ENCODE peak calls at places on chromosome 1, in nine cellular contexts. B is transverse colon, U is stomach, O is esophagus muscularis mucosa, G is HepG2, W is tibial nerve, T is GM12878, Y is ovary, Z is suprapubic skin. R is an unnamed sample. For H3K36me3 and H3K9me3, the result is how much of the 10 kb centered on the place peaks cover.

GRCh38 chr1:99956755-99957154 is 13.0 kb upstream of the SLC35A3 start:
- DNase-seq in B (no peak), T (no peak), G (peak), W (no peak), Y (no peak), O (no peak), U (no peak), Z (no peak), R (no peak)

GRCh38 chr1:192489046-192489445 is 86.5 kb upstream of the RGS1 start:
- DNase-seq in O (no peak), U (no peak), Y (no peak), G (no peak), Z (no peak), W (no peak), T (no peak), B (no peak), R (no peak)

GRCh38 chr1:193058529-193059281 is 455 bp downstream of the UCHL5 start:
- DNase-seq in Z (peak), W (no peak), T (peak), B (peak), G (peak), U (peak), Y (peak), O (no peak), R (peak)

GRCh38 chr1:201149400-201149799 is 4.9 kb downstream of the TMEM9 start:
- DNase-seq in U (no peak), Z (peak), O (no peak), Y (no peak), G (peak), W (no peak), T (no peak), B (no peak), R (no peak)

GRCh38 chr1:197321821-197322220 is 53.8 kb downstream of the CRB1 start:
- DNase-seq in O (no peak), G (no peak), T (no peak), Z (no peak), U (no peak), Y (no peak), W (no peak), B (no peak), R (no peak)

GRCh38 chr1:183243190-183244065 is 57.4 kb downstream of the LAMC2 start:
- DNase-seq in O (peak), T (no peak), Z (peak), G (no peak), Y (no peak), U (no peak), B (peak), W (peak), R (peak)

GRCh38 chr1:85580046-85580411 is 532 bp upstream of the CCN1 start:
- DNase-seq in G (peak), B (no peak), U (no peak), Z (peak), T (no peak), W (no peak), Y (peak), O (peak), R (peak)

GRCh38 chr1:25725482-25725881 is 74.5 kb upstream of the SELENON start:
- DNase-seq in Z (no peak), W (no peak), Y (no peak), O (no peak), G (no peak), U (no peak), T (no peak), B (no peak), R (no peak)

DNA sequence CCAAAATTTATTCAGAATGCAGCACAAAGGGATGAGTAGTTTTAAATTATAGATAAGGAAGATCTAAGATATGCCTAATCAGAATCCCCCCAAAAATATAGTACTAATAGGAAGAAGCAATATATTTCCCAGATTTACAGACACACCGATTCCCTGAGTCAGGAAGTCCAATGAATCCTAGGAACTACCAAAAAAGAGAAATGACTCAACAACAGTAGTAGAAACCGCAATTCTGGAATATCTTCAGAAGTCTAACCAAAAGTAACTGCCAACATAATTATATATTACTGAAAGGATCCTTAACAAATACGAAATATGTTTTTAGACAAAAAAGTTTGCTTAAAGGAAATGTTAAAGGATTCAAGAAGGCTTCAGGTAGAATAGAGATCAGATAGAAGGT is 10.3 kb downstream of the AHCTF1 start:
- DNase-seq in O (no peak), Y (no peak), G (no peak), U (no peak), B (no peak), T (no peak), W (no peak), Z (no peak), R (no peak)
- H3K36me3 ChIP-seq in O (under half), Y (under half), G (under half), U (under half), B (under half), T (under half), W (under half), Z (under half), R (under half)

GRCh38 chr1:232149302-232150201 is 480.4 kb downstream of the SIPA1L2 start:
- DNase-seq in T (no peak), U (no peak), Y (no peak), Z (no peak), W (no peak), B (no peak), G (no peak), O (no peak), R (no peak)
- TF ChIP-seq EP300 in T (no peak), U (no peak), Y (no peak), Z (no peak), W (no peak), B (no peak), G (no peak), O (no peak), R (no peak)

GRCh38 chr1:231497629-231498152 is 30.8 kb upstream of the TSNAX start:
- DNase-seq in T (no peak), Z (no peak), W (no peak), U (no peak), Y (no peak), B (no peak), O (no peak), G (no peak), R (no peak)
- H3K9me3 ChIP-seq in T (under half), Z (under half), W (under half), U (under half), Y (under half), B (under half), O (under half), G (under half), R (under half)

DNA sequence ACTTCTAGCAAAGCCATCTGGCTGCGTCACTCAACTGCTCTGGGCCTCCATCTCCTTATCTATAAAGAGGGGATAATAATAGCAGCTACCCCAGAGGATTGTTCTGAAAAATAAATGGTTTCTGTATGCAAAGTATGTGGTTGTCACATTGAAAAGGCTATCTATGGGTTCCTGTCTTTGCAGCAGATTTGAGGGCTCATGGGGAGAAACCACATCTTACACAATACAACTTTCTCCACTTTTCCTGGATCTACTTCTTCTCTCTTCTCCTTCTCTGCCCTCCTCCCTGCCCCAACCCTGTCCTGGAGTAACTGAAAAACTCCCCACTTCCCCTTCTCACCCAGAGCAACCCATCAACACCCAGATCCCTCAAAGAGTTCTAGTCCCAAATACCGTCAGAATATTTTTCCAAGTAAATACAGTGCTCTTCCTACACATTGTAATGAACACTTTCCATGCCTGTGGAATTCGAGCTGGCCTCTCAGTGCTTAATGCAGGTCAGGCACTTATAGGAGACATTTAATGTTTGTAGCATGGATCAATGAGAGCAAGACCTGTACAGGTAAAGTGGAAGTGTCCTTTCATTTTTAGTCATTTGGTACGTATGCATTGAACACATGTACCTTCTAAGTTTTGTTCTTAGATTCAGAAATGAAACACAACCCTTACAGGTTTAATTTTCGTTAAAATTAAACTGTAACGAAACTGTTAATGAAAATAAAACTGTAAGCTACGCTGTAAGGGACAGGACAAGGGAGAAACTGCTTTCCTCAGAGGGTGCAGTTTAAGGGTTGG is 131.9 kb downstream of the AK5 start:
- DNase-seq in U (no peak), G (no peak), O (no peak), Z (no peak), T (peak), B (no peak), Y (no peak), W (no peak), R (no peak)
- H3K36me3 ChIP-seq in U (under half), G (under half), O (under half), Z (under half), T (under half), B (under half), Y (under half), W (under half), R (under half)

GRCh38 chr1:187838335-187839293 is 1009.9 kb downstream of the PLA2G4A start:
- DNase-seq in W (no peak), O (no peak), G (no peak), Y (no peak), Z (no peak), U (no peak), T (no peak), B (no peak), R (no peak)

GRCh38 chr1:187844313-187844712 is 1015.6 kb downstream of the PLA2G4A start:
- DNase-seq in T (no peak), O (no peak), Z (no peak), U (no peak), B (no peak), Y (no peak), W (no peak), G (no peak), R (no peak)

GRCh38 chr1:187839873-187840272 is 1011.1 kb downstream of the PLA2G4A start:
- DNase-seq in U (no peak), B (no peak), W (no peak), G (no peak), Y (no peak), Z (no peak), T (no peak), O (no peak), R (no peak)

GRCh38 chr1:187840557-187840956 is 1011.8 kb downstream of the PLA2G4A start:
- DNase-seq in T (no peak), O (no peak), U (no peak), G (no peak), B (no peak), Z (no peak), W (no peak), Y (no peak), R (no peak)

DNA sequence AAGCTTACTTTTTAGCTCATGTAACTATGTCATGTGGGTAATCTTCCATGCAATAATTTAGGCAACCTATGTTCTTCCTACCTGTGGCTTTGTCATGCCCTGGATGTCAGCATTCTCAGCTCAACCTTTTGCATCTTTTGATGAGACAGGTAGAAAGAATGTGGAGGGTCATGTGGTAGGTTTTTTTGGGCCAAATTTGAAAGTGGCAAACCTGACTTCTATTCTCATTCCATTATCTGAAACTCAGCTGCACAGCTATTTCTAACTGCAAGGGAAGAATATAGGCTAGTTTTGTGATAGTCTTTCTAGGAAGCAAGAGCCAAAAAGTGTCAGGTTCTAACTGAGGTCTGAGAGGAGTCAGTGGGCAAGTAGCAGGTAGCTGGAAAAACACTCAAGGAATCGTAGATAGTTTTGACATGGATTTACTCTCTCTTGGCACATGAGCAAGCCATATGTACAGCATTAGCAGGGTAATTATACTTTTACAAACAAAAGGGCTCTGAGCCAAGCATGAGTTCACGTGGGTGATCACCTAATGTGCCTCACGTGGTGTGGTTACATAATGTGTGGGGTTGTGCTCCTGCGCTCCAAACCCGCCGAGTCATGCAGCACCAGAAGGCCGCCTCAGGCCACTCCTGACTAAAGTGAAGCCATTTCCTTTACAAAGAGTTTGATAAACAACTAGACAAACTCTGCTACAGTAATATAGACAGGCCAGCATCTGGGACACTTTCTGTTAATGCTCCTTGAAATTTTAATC is 1013.8 kb downstream of the PLA2G4A start:
- DNase-seq in G (no peak), W (no peak), U (no peak), Z (peak), O (no peak), T (no peak), Y (no peak), B (no peak), R (no peak)
- TF ChIP-seq EP300 in G (no peak), W (no peak), U (no peak), Z (no peak), O (no peak), T (no peak), Y (no peak), B (no peak), R (no peak)

GRCh38 chr1:173126421-173126820 is 75.7 kb upstream of the TNFSF18 start:
- DNase-seq in B (no peak), W (no peak), Z (no peak), O (no peak), Y (no peak), G (no peak), U (no peak), T (no peak), R (no peak)
- H3K9me3 ChIP-seq in B (under half), W (under half), Z (under half), O (under half), Y (under half), G (under half), U (under half), T (under half), R (under half)

DNA sequence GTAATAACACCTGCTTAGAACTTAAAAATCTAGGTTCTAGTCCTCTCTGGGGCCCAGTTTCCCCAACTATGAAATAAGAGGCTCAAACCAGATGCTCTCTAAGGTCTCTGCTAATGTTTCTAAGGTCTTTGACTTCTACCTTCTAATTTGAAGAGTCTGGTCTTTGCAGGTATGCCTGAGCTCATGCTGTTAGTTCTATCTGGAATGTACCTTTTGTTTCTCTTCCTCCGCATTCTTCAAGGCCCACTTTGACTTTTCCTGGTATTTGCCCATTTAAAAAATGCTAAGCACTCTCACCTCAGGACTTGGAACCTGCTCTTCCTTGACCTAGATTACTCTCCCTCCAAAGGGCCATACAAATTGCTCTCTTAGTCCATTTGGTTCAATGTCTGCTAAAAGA is 13.5 kb downstream of the SLC35D1 start:
- DNase-seq in W (no peak), T (no peak), G (no peak), U (no peak), B (no peak), Z (no peak), Y (no peak), O (no peak), R (no peak)
- H3K36me3 ChIP-seq in W (half or more), T (under half), G (half or more), U (half or more), B (under half), Z (half or more), Y (under half), O (half or more), R (under half)